ENCODE peak calls at places on chromosomes 6 and 20, in six cellular contexts. U is NCI-H1930, L is astrocyte of the spinal cord, Q is pancreas, H is T-cell, S is colonic mucosa. T is an unnamed sample.

GRCh38 chr6:143394351-143394750 is 56.1 kb downstream of the ADAT2 start:
- DNase-seq in L (peak), H (no peak), S (no peak), Q (no peak), U (no peak), T (no peak)

GRCh38 chr6:124389127-124389526 is 573.1 kb upstream of the RNF217 start:
- DNase-seq in S (no peak), U (no peak), L (no peak), Q (no peak), H (no peak), T (no peak)

GRCh38 chr6:3585320-3585935 is 128.6 kb upstream of the SLC22A23 start:
- DNase-seq in S (no peak), U (no peak), H (no peak), L (peak), Q (no peak), T (no peak)

GRCh38 chr6:1087112-1087843 is 224.6 kb upstream of the FOXQ1 start:
- DNase-seq in L (no peak), S (peak), Q (peak), H (no peak), U (no peak), T (no peak)

GRCh38 chr6:149859368-149859767 is 4.8 kb downstream of the LRP11 start:
- DNase-seq in S (no peak), Q (peak), L (peak), U (no peak), H (no peak), T (no peak)

GRCh38 chr6:142681099-142681498 is 263.9 kb downstream of the HIVEP2 start:
- DNase-seq in Q (no peak), S (no peak), L (no peak), U (no peak), H (no peak), T (no peak)

GRCh38 chr20:9015984-9016324 is 52.9 kb upstream of the PLCB4 start:
- DNase-seq in L (no peak), S (no peak), H (no peak), Q (no peak), U (no peak), T (no peak)

GRCh38 chr6:106974999-106975698 is 620 bp upstream of the CD24 start:
- DNase-seq in S (peak), L (peak), H (no peak), Q (peak), U (peak), T (no peak)

GRCh38 chr6:126118058-126118759 is 131.9 kb downstream of the TRMT11 start:
- DNase-seq in U (no peak), H (no peak), Q (no peak), S (no peak), L (peak), T (no peak)

GRCh38 chr6:143397229-143398222 is 53.0 kb downstream of the ADAT2 start:
- DNase-seq in Q (peak), U (no peak), S (peak), L (peak), H (peak), T (peak)

GRCh38 chr6:138772596-138773176 is 883 bp upstream of the CCDC28A start:
- DNase-seq in U (no peak), Q (no peak), S (no peak), L (no peak), H (no peak), T (no peak)

T was measured in activated effector memory CD4-positive, alpha-beta T cell treated with Interleukin-2 at 50 U/mL for 16 hours.